ENCODE peak calls at places on chromosomes 5 and 9, in five cellular contexts. R is A549, J is cardiac fibroblast, Z is PC-3, O is IMR-90. E is an unnamed sample.

GRCh38 chr5:141598389-141599360 is 20.1 kb downstream of the DIAPH1 start:
- DNase-seq in R (no peak), O (peak; percentile 57), J (peak; percentile 67), Z (no peak), E (peak; percentile 56)

GRCh38 chr9:137312852-137313325 is 10.8 kb upstream of the NRARP start:
- DNase-seq in O (no peak), J (no peak), Z (no peak), R (no peak), E (no peak)

GRCh38 chr5:149917073-149917676 is 27.4 kb downstream of the PDE6A start:
- DNase-seq in J (peak; percentile 60), O (peak; percentile 11), Z (no peak), R (no peak), E (peak; percentile 50)

GRCh38 chr5:123916331-123917121 is 404.5 kb downstream of the CSNK1G3 start:
- DNase-seq in R (no peak), O (peak; percentile 65), J (peak; percentile 38), Z (peak; percentile 53), E (peak; percentile 86)

GRCh38 chr9:110323831-110324230 is 13.8 kb downstream of the TXNDC8 start:
- DNase-seq in O (no peak), J (no peak), R (no peak), Z (no peak), E (no peak)

GRCh38 chr5:73985145-73985544 is 359.1 kb downstream of the ARHGEF28 start:
- DNase-seq in J (peak; percentile 38), Z (peak; percentile 62), O (peak; percentile 45), R (peak; percentile 25), E (peak; percentile 32)

GRCh38 chr5:33299621-33300208 is 141.1 kb upstream of the TARS1 start:
- DNase-seq in R (peak; percentile 2), Z (peak; percentile 72), J (peak; percentile 91), O (peak; percentile 71), E (peak; percentile 79)

GRCh38 chr5:139847790-139848507 is 52.3 kb downstream of the PSD2 start:
- DNase-seq in O (no peak), R (peak; percentile 60), J (peak; percentile 9), Z (no peak), E (peak; percentile 8)

GRCh38 chr5:132807163-132807838 is 5.8 kb upstream of the SOWAHA start:
- DNase-seq in R (peak; percentile 61), O (no peak), Z (no peak), J (no peak), E (no peak)

GRCh38 chr9:135210676-135211523 is 123.4 kb downstream of the OLFM1 start:
- DNase-seq in R (no peak), O (no peak), J (no peak), Z (no peak), E (no peak)

GRCh38 chr9:127899200-127899943 is at the start of gene ST6GALNAC6:
- DNase-seq in J (peak; percentile 63), Z (peak; percentile 68), R (peak; percentile 69), O (peak; percentile 68), E (peak; percentile 57)

GRCh38 chr5:15926586-15926985 is 253.0 kb downstream of the MARCHF11 start:
- DNase-seq in J (no peak), R (no peak), Z (no peak), O (peak; percentile 79), E (no peak)

GRCh38 chr5:32329395-32329834 is 16.7 kb upstream of the MTMR12 start:
- DNase-seq in J (peak; percentile 79), O (peak; percentile 60), Z (peak; percentile 64), R (peak; percentile 80), E (peak; percentile 67)

GRCh38 chr9:88784960-88785359 is 206.3 kb upstream of the S1PR3 start:
- DNase-seq in O (no peak), R (no peak), J (no peak), Z (no peak), E (no peak)

GRCh38 chr9:88783613-88784230 is 207.5 kb upstream of the S1PR3 start:
- DNase-seq in J (no peak), O (no peak), Z (peak; percentile 23), R (no peak), E (no peak)

GRCh38 chr9:88777498-88778312 is 213.6 kb upstream of the S1PR3 start:
- DNase-seq in O (peak; percentile 60), R (no peak), J (peak; percentile 94), Z (peak; percentile 48), E (peak; percentile 84)

GRCh38 chr9:88782931-88783451 is 208.3 kb upstream of the S1PR3 start:
- DNase-seq in O (peak; percentile 48), Z (peak; percentile 67), R (no peak), J (peak; percentile 64), E (peak; percentile 49)

DNA sequence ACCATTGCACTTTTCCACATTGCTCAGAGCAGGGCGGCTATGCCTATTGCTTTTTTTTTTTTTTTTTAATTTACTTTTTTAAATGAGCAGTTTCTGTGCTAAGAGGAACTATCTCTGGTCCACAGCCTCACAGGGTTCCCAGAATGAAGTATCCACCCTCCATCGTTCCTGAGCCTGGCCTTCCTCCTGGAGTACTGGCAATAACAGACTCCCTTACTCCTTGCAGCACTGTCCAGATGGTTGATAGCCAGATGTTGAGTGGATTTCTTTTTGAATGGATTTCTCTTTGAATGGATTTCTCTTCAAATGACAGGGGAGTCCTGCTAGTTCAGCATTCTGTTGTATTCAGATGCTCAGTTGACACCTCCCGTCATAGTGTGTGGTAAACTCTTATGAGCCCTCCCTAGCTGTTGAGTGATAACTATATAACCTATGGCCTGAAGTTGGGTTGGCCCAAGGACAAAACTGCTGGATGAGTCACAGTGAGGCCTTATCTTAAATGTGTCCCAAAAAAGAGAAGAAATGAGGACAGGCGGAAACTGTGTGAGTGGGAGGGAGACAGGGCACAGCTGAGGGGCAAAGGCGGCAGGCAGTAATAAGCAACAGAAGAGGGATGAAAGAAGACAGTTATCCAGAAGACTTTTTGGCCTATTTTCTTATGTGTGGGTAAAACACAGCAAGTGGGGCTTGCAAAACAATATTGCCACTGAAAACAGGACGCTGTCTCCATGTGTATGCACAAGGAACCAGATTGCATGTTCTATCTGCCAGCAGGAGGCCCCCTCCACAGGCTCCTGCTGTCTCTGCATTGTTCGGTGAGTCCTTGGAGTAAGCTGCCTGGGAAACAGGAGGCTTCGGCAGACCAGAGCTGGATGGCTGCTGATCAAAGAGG is 209.5 kb upstream of the S1PR3 start:
- DNase-seq in R (no peak), O (peak; percentile 74), Z (no peak), J (peak; percentile 89), E (peak; percentile 87)
- TF ChIP-seq CTCF in R (no peak), O (peak; percentile 53), Z (peak; percentile 18), J (peak; percentile 75), E (peak; percentile 65)

DNA sequence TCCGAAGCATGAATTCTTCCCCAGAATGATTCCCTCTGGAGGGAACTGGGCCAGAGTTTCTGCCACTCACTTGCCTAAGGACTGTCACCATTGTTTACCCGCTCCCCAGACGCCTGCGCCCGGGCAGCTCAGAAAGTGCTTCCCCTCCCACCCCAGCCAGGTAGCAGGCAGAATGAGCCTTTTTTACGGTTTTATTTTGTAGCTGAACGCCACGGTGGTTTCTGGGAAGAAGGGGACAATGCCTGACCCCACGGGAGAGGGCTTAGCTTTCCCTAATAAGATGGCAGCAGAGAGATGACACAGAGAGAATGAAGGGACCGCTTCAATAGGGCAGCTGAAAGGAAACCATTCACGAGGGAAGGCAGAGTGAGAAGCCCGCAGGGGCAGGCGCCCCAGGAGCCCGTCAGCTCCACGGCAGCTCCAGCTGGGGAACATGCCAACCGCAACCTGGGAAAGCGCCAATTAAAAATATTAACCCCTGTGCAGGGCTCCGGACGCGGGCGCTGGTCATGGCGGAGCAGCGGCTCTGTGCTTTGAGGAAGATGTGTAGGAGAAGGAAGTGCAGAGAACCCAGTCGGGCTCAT is 20.4 kb upstream of the NTNG2 start:
- DNase-seq in J (no peak), Z (no peak), R (no peak), O (no peak), E (peak; percentile 17)
- H3K4me3 ChIP-seq in J (peak overlapping the region; percentile 2), Z (peak overlapping the region; percentile 61), R (no peak overlapping the region), O (peak overlapping the region; percentile 19), E (no peak overlapping the region)

DNA sequence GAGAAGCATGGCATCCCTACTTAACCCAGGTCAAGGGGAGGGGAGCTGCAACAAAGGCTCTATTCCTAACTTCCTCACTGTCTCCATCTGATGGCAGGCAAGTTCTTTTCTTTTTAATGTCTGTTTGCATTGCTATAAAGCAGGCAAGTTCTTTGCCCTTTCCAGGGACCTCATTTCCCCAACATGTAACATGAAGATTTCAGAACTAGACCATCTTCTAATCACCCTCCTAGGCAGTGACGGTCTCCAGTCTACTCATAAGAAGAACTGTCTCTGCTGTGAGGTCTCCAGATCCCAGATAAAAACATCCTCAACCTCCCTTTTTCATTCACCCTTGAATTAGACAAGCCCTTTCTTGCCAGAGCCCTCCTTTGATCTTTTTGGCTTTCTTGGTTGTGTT is 42.1 kb downstream of the PPP1R2B start:
- DNase-seq in O (no peak), J (no peak), R (no peak), Z (peak; percentile 14), E (no peak)
- TF ChIP-seq CTCF in O (no peak), J (no peak), R (no peak), Z (no peak), E (no peak)

GRCh38 chr5:59285300-59286017 is 608.1 kb downstream of the PDE4D start:
- DNase-seq in Z (no peak), R (no peak), O (no peak), J (no peak), E (no peak)
- H3K4me3 ChIP-seq in Z (no peak overlapping the region), R (no peak overlapping the region), O (no peak overlapping the region), J (no peak overlapping the region), E (no peak overlapping the region)

GRCh38 chr5:173689713-173690360 is 73.4 kb upstream of the BOD1 start:
- DNase-seq in J (no peak), Z (no peak), R (peak; percentile 88), O (no peak), E (no peak)
- TF ChIP-seq CTCF in J (no peak), Z (peak; percentile 9), R (no peak), O (no peak), E (no peak)

DNA sequence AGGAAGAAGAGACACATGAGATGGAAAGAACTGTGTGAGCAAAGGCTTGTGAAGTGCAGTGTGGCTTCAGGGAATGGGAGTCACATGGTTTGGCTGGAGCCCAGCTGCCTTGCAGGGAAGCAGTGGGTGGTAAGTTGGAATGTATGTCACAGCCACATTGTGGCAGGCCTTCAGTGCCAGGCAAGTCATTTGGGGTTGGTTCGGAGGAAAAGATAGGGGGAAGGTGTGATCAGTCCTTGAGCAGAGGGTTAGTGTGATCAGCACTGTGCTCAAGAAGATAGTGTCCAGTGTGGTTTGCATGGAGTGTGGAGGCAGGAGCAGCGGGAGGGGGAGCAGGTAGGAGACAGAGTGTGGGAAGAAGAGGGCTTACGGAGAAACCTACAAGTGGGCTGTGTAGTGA is 46.4 kb downstream of the ARHGAP26 start:
- DNase-seq in O (peak; percentile 57), Z (peak; percentile 20), J (peak; percentile 47), R (no peak), E (peak; percentile 60)
- H3K4me3 ChIP-seq in O (no peak overlapping the region), Z (no peak overlapping the region), J (no peak overlapping the region), R (no peak overlapping the region), E (no peak overlapping the region)

E was measured in astrocyte of the spinal cord.